ENCODE peak calls at places on chromosomes 6 and 20, in ten cellular contexts. I is type B pancreatic cell, X is AG04450, K is astrocyte of the spinal cord, A is WTC11, P is endodermal cell, B is upper lobe of right lung, Z is HCT116, Q is cardiac fibroblast, V is A673. E is an unnamed sample.

GRCh38 chr20:32556312-32557184 is 28.6 kb downstream of the NOL4L start:
- DNase-seq in P (no peak), Z (no peak), A (no peak), K (no peak), V (no peak), I (no peak), X (no peak), Q (no peak), B (no peak), E (no peak)

GRCh38 chr6:65937982-65938381 is 231.0 kb upstream of the EYS start:
- DNase-seq in Z (no peak), K (peak; percentile 5), V (no peak), I (no peak), Q (peak; percentile 2), P (no peak), X (no peak), B (no peak), A (no peak), E (no peak)

GRCh38 chr6:125509477-125509876 is 207.7 kb upstream of the HDDC2 start:
- DNase-seq in K (no peak), P (no peak), Z (no peak), I (no peak), A (no peak), V (no peak), B (no peak), Q (no peak), X (no peak), E (no peak)

GRCh38 chr6:151506761-151507160 is 12.9 kb downstream of the CCDC170 start:
- DNase-seq in Q (no peak), B (no peak), I (no peak), Z (no peak), X (no peak), P (no peak), K (no peak), V (no peak), A (no peak), E (no peak)

GRCh38 chr20:46897471-46897870 is 2.8 kb downstream of the EYA2 start:
- DNase-seq in X (no peak), P (peak; percentile 42), A (no peak), K (no peak), Z (no peak), V (no peak), I (no peak), Q (no peak), B (no peak), E (no peak)

GRCh38 chr6:139290787-139291294 is 957 bp downstream of the TXLNB start:
- DNase-seq in P (no peak), B (no peak), Q (peak; percentile 65), X (no peak), V (no peak), Z (no peak), K (peak; percentile 79), I (no peak), A (no peak), E (no peak)

GRCh38 chr20:57655812-57656161 is 35.6 kb upstream of the ZBP1 start:
- DNase-seq in X (no peak), B (peak; percentile 39), V (no peak), K (no peak), I (peak; percentile 43), P (no peak), Z (no peak), Q (no peak), A (peak; percentile 4), E (peak; percentile 26)

GRCh38 chr6:153790048-153790447 is 249.0 kb upstream of the OPRM1 start:
- DNase-seq in P (peak; percentile 52), V (peak; percentile 77), X (peak; percentile 8), B (no peak), I (no peak), A (peak; percentile 12), Q (peak; percentile 96), K (peak; percentile 92), Z (peak; percentile 19), E (no peak)

GRCh38 chr6:149862901-149863595 is 1.1 kb downstream of the LRP11 start:
- DNase-seq in P (peak; percentile 81), K (peak; percentile 76), Z (no peak), V (peak; percentile 70), A (peak; percentile 69), Q (peak; percentile 63), X (no peak), I (no peak), B (peak; percentile 89), E (peak; percentile 95)

GRCh38 chr6:129186988-129187387 is 304.1 kb downstream of the LAMA2 start:
- DNase-seq in V (peak; percentile 84), Z (peak; percentile 73), P (no peak), K (peak; percentile 80), X (no peak), I (no peak), Q (peak; percentile 94), A (no peak), B (no peak), E (no peak)

GRCh38 chr6:104541411-104541810 is 318.3 kb downstream of the HACE1 start:
- DNase-seq in P (no peak), Z (no peak), X (no peak), B (no peak), I (no peak), V (no peak), K (no peak), A (no peak), Q (no peak), E (no peak)

GRCh38 chr6:27394073-27394472 is 5.5 kb downstream of the ZNF391 start:
- DNase-seq in V (no peak), Z (no peak), K (no peak), I (no peak), A (no peak), X (no peak), P (no peak), B (no peak), Q (no peak), E (no peak)

GRCh38 chr20:330233-331149 is 5.1 kb downstream of the SOX12 start:
- DNase-seq in I (no peak), P (peak; percentile 85), Q (peak; percentile 80), X (no peak), V (peak; percentile 83), Z (no peak), K (peak; percentile 61), B (no peak), A (peak; percentile 68), E (no peak)

GRCh38 chr6:170186909-170187668 is 103.8 kb downstream of the DLL1 start:
- DNase-seq in B (no peak), P (no peak), Q (no peak), I (peak; percentile 62), V (no peak), Z (no peak), K (no peak), A (no peak), X (no peak), E (no peak)

GRCh38 chr6:138465007-138465645 is 34.2 kb downstream of the NHSL1 start:
- DNase-seq in Q (peak; percentile 98), Z (peak; percentile 70), A (no peak), I (no peak), X (peak; percentile 84), P (no peak), K (peak; percentile 97), V (peak; percentile 25), B (no peak), E (no peak)

GRCh38 chr6:142935553-142936517 is 9.1 kb downstream of the HIVEP2 start:
- DNase-seq in P (no peak), K (no peak), X (no peak), V (no peak), I (no peak), Q (no peak), Z (no peak), B (no peak), A (no peak), E (no peak)

GRCh38 chr6:83558975-83559374 is 46.6 kb downstream of the PRSS35 start:
- DNase-seq in I (no peak), Z (no peak), Q (no peak), B (no peak), V (no peak), X (no peak), P (peak; percentile 60), A (no peak), K (no peak), E (no peak)

GRCh38 chr20:3924304-3925112 is 35.3 kb downstream of the PANK2 start:
- DNase-seq in B (peak; percentile 83), V (no peak), Q (no peak), P (no peak), A (no peak), X (no peak), Z (no peak), K (no peak), I (no peak), E (no peak)
- TF ChIP-seq CTCF in B (no peak), V (no peak), Q (no peak), P (no peak), A (no peak), X (no peak), Z (no peak), K (no peak), I (no peak), E (no peak)

GRCh38 chr20:15865553-15865952 is 707.7 kb downstream of the KIF16B start:
- DNase-seq in I (no peak), A (no peak), Q (no peak), B (no peak), K (no peak), P (no peak), V (no peak), X (no peak), Z (no peak), E (no peak)

GRCh38 chr20:15862178-15862577 is 711.1 kb downstream of the KIF16B start:
- DNase-seq in Q (no peak), P (no peak), V (no peak), A (no peak), I (no peak), K (no peak), Z (no peak), X (no peak), B (no peak), E (no peak)

GRCh38 chr20:15867017-15867416 is 706.2 kb downstream of the KIF16B start:
- DNase-seq in I (no peak), X (no peak), A (no peak), Z (no peak), K (no peak), B (no peak), Q (no peak), P (no peak), V (no peak), E (no peak)

GRCh38 chr20:15863735-15864134 is 709.5 kb downstream of the KIF16B start:
- DNase-seq in P (no peak), X (no peak), V (no peak), I (no peak), Z (no peak), Q (no peak), K (no peak), A (no peak), B (no peak), E (no peak)

GRCh38 chr20:15867899-15868298 is 705.3 kb downstream of the KIF16B start:
- DNase-seq in A (peak; percentile 16), K (no peak), V (no peak), I (no peak), B (no peak), Z (no peak), P (peak; percentile 51), Q (no peak), X (no peak), E (no peak)
- TF ChIP-seq CTCF in A (no peak), K (no peak), V (no peak), I (no peak), B (no peak), Z (no peak), P (peak; percentile 68), Q (no peak), X (no peak), E (peak; percentile 30)

GRCh38 chr20:39225536-39225935 is 263.4 kb downstream of the DHX35 start:
- DNase-seq in Z (no peak), B (no peak), Q (no peak), K (no peak), I (no peak), X (no peak), V (no peak), A (no peak), P (no peak), E (no peak)
- TF ChIP-seq CTCF in Z (peak; percentile 6), B (no peak), Q (no peak), K (no peak), I (no peak), X (no peak), V (no peak), A (no peak), P (peak; percentile 54), E (peak; percentile 18)

GRCh38 chr6:164478426-164478825 is 831.0 kb downstream of the C6orf118 start:
- DNase-seq in Z (no peak), Q (no peak), V (no peak), I (no peak), B (no peak), X (no peak), K (no peak), A (no peak), P (no peak), E (no peak)
- TF ChIP-seq CTCF in Z (no peak), Q (no peak), V (no peak), I (no peak), B (no peak), X (no peak), K (no peak), A (no peak), P (no peak), E (no peak)

E was measured in chondrocyte.